ENCODE peak calls at places on chromosome 11, in ten cellular contexts. S, M, D, H, B, U, Y, T, J and K are unnamed samples.

GRCh38 chr11:93034031-93034430 is 64.6 kb downstream of the MTNR1B start:
- DNase-seq in U (no peak), S (peak; percentile 42), H (no peak), B (no peak), J (peak; percentile 71), D (no peak), Y (no peak), T (no peak), M (no peak), K (no peak)

GRCh38 chr11:15695096-15695721 is 580.5 kb downstream of the INSC start:
- DNase-seq in J (no peak), U (no peak), M (no peak), T (no peak), B (no peak), S (no peak), H (peak; percentile 42), D (no peak), Y (no peak), K (no peak)

GRCh38 chr11:112651345-112651744 is 309.9 kb upstream of the NCAM1 start:
- DNase-seq in Y (no peak), D (no peak), J (no peak), M (no peak), U (no peak), S (no peak), T (no peak), B (no peak), H (no peak), K (no peak)

GRCh38 chr11:107860688-107861087 is 2.1 kb upstream of the SLC35F2 start:
- DNase-seq in T (no peak), B (no peak), H (no peak), D (no peak), Y (peak; percentile 17), J (no peak), U (no peak), S (no peak), M (no peak), K (peak; percentile 8)

GRCh38 chr11:73995731-73996130 is 13.1 kb upstream of the UCP2 start:
- DNase-seq in B (no peak), T (no peak), Y (no peak), S (no peak), D (no peak), U (no peak), H (no peak), J (no peak), M (no peak), K (no peak)

GRCh38 chr11:11345099-11345498 is 8.0 kb downstream of the CSNK2A3 start:
- DNase-seq in M (no peak), H (peak; percentile 53), Y (no peak), S (peak; percentile 39), D (peak; percentile 57), T (no peak), B (no peak), J (no peak), U (no peak), K (no peak)

GRCh38 chr11:33479216-33479615 is 221.4 kb downstream of the C11orf91 start:
- DNase-seq in B (no peak), U (no peak), D (no peak), Y (no peak), T (no peak), S (no peak), H (no peak), M (no peak), J (no peak), K (no peak)

GRCh38 chr11:124892750-124893454 is 4.8 kb downstream of the ROBO4 start:
- DNase-seq in D (no peak), J (no peak), T (no peak), B (no peak), S (no peak), M (no peak), Y (no peak), H (no peak), U (no peak), K (peak; percentile 67)

GRCh38 chr11:134266841-134267251 is 9.3 kb upstream of the GLB1L3 start:
- DNase-seq in Y (no peak), S (no peak), H (no peak), U (no peak), D (peak; percentile 71), B (no peak), M (no peak), T (no peak), J (no peak), K (no peak)

GRCh38 chr11:82858556-82859091 is 41.6 kb downstream of the PRCP start:
- DNase-seq in U (no peak), T (no peak), Y (no peak), S (no peak), H (no peak), J (no peak), B (no peak), D (no peak), M (no peak), K (no peak)

GRCh38 chr11:100978442-100978841 is 151.2 kb downstream of the PGR start:
- DNase-seq in J (no peak), D (no peak), T (no peak), U (no peak), Y (no peak), S (no peak), B (no peak), M (no peak), H (no peak), K (no peak)

DNA sequence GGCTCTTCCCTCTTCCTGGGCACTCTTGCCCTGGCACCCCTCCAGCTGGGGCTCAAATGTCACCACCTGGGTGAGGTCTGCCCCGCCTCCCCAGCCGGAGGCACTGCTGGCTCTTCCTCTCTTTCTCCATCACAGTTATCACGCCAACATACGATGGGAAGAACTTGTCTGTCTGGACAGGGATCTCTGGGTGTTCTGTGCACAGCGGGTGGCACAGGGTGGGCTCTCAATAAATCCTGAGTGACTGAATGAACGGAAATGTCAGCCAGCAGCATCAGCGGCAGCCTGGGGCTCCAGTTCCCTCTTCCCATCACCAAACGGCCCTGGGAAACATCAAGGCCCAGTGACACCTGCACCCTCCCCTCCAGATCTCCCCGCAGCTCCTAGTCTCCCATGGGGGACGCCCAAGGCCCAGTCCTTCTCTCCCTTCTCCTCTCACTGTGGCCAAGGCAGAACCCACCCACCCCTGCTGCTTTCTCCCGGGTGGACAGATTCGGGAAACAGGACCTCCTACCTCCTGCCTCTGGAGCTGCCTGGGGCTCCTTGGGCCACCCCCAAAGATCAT is 440 bp upstream of the SLC25A45 start:
- DNase-seq in B (no peak), Y (no peak), M (peak; percentile 91), D (no peak), S (peak; percentile 90), J (no peak), U (no peak), H (no peak), T (no peak), K (peak; percentile 83)
- TF ChIP-seq POLR2A in B (no peak), Y (no peak), M (peak; percentile 7), D (no peak), S (no peak), J (no peak), U (no peak), H (no peak), T (no peak), K (no peak)

DNA sequence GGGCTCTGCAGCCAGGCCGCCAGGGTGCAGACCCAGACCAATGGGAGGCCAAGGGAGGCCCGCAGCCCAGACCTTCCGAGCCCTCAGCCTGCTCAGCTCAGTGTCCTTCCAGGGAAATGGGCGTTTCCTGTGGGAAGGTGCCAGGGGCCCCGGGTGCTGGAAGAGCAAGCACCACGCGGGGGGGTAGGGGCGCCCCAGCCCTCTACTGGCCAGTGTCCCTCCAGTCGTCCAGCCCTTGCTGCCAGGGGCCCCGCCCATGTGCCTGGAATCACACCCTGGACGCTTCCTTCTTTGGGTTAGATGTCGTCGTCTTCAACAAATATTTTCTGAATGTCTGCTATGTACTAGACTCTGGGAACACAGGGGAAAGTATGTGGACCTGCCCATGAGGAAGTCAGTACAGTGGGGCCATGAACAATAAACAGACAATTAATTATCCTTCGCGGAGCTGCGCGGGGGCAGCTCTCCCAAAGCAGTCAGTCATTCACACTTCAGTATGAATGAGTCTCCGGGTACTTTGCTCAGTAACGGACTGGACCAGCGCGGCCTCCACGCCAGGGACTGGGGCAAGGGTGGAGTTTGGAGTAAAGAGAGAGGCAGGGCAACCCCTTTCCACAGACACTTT is 60.2 kb downstream of the CDKN1C start:
- DNase-seq in D (peak; percentile 83), U (no peak), Y (no peak), B (no peak), S (peak; percentile 56), M (peak; percentile 76), H (peak; percentile 95), T (peak; percentile 93), J (peak; percentile 21), K (peak; percentile 97)
- TF ChIP-seq POLR2AphosphoS5 in D (peak; percentile 88), U (no peak), Y (no peak), B (no peak), S (peak; percentile 47), M (peak; percentile 47), H (peak; percentile 83), T (no peak), J (no peak), K (peak; percentile 63)

DNA sequence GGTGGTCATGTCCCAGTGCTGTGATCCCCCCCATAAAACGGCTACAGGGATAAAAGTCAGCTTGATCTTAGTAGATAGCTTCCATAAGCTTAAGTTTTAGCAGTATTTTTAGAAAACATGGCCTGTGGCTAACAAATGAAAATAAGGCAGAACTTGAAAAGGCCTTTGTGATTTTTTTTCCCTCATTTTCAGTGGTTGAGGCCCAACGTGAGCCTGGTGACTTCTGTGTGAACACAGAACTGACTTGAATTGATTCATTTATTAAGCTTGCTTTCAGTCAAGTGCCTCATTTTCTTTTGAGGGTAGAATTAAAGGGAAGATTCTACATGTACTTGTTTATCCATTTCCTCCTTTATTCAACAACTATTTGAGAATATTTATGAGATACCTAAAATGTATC is 44.6 kb downstream of the CD44 start:
- DNase-seq in Y (no peak), U (no peak), H (no peak), J (no peak), T (no peak), B (no peak), D (no peak), M (no peak), S (no peak), K (no peak)
- H3K4me1 ChIP-seq in Y (no peaks in the 10 kb centered on the region), U (peaks cover 26% of the 10 kb centered on the region), H (peaks cover 58% of the 10 kb centered on the region), J (no peaks in the 10 kb centered on the region), T (peaks cover 52% of the 10 kb centered on the region), B (no peaks in the 10 kb centered on the region), D (peaks cover 9% of the 10 kb centered on the region), M (peaks cover 41% of the 10 kb centered on the region), S (peaks cover 63% of the 10 kb centered on the region), K (peaks cover 28% of the 10 kb centered on the region)

DNA sequence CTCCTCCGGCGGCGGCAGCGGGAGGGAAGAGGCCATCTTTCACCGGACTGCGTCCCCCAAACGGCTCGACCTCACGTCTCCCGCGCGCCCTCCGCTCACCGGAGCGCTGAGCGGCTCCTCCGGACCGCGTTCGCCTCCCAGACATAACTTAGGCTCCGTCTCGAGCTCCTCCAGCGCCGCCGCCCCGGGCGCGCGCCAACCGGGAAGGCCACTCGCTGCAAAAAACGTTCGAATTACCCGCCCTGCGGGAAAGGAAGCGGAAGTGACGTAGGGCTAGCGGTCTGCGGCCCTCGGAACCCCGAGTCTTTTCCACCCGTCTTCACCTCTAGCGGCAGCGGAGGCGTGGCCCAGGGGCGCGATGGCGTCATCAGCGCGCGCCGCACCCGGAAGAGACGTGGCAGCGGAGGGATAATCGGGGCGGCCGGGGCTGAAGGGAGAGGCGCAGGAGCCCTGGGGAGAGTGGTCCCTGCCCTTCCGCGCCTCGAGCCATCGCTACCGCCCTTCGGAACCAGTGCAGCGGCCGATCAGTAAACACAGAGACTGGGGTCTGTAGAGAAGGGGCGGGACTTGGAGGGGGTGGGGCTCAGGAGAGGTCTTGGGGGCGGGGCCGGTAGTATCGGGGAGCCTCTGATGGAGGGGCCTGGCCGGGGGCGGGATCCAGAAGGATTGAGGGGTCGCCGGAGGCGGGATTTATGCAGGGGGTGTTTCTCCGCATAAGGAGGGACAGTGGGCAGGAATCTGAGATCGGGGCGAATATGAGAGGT is at the start of the genes CDCA5 and ZFPL1:
- DNase-seq in J (peak; percentile 91), H (peak; percentile 99), D (peak; percentile 93), U (peak; percentile 75), B (peak; percentile 91), T (peak; percentile 96), Y (peak; percentile 97), M (peak; percentile 96), S (peak; percentile 97), K (peak; percentile 97)
- TF ChIP-seq POLR2A in J (peak; percentile 63), H (no peak), D (peak; percentile 57), U (peak; percentile 97), B (peak; percentile 49), T (no peak), Y (peak; percentile 93), M (peak; percentile 83), S (no peak), K (no peak)